ENCODE peak calls at places on chromosomes 6 and 20, in five cellular contexts. P, V, Z, F and K are unnamed samples.

GRCh38 chr6:121668259-121668658 is 232.8 kb downstream of the GJA1 start:
- DNase-seq in V (peak), P (no peak), Z (no peak), F (no peak), K (peak)

GRCh38 chr6:139161169-139161568 is 26.3 kb downstream of the HECA start:
- DNase-seq in V (peak), F (no peak), P (no peak), Z (no peak), K (peak)

GRCh38 chr6:31246051-31246495 is 25.8 kb downstream of the HLA-C start:
- DNase-seq in Z (no peak), P (no peak), F (no peak), V (peak), K (peak)

GRCh38 chr6:40763001-40763400 is 175.8 kb upstream of the LRFN2 start:
- DNase-seq in Z (no peak), P (no peak), V (no peak), F (no peak), K (no peak)

GRCh38 chr6:169843991-169844390 is 92.6 kb downstream of the ERMARD start:
- DNase-seq in P (no peak), F (no peak), Z (peak), V (no peak), K (no peak)

GRCh38 chr6:113979930-113980329 is 9.0 kb upstream of the HDAC2 start:
- DNase-seq in V (no peak), F (no peak), P (no peak), Z (no peak), K (no peak)

GRCh38 chr6:27374824-27375612 is 13.5 kb upstream of the ZNF391 start:
- DNase-seq in Z (peak), V (peak), P (peak), F (peak), K (peak)

GRCh38 chr6:161446934-161447333 is 173.1 kb upstream of the AGPAT4 start:
- DNase-seq in F (no peak), Z (no peak), V (no peak), P (no peak), K (no peak)

GRCh38 chr6:4323322-4323721 is 187.9 kb upstream of the ECI2 start:
- DNase-seq in P (no peak), F (no peak), Z (no peak), V (no peak), K (no peak)

GRCh38 chr6:4320860-4321259 is 185.5 kb upstream of the ECI2 start:
- DNase-seq in P (no peak), F (no peak), V (peak), Z (no peak), K (peak)

GRCh38 chr6:4322846-4323309 is 187.5 kb upstream of the ECI2 start:
- DNase-seq in F (no peak), V (peak), Z (no peak), P (no peak), K (peak)

GRCh38 chr6:4319992-4320683 is 184.8 kb upstream of the ECI2 start:
- DNase-seq in Z (no peak), V (peak), P (no peak), F (no peak), K (peak)

DNA sequence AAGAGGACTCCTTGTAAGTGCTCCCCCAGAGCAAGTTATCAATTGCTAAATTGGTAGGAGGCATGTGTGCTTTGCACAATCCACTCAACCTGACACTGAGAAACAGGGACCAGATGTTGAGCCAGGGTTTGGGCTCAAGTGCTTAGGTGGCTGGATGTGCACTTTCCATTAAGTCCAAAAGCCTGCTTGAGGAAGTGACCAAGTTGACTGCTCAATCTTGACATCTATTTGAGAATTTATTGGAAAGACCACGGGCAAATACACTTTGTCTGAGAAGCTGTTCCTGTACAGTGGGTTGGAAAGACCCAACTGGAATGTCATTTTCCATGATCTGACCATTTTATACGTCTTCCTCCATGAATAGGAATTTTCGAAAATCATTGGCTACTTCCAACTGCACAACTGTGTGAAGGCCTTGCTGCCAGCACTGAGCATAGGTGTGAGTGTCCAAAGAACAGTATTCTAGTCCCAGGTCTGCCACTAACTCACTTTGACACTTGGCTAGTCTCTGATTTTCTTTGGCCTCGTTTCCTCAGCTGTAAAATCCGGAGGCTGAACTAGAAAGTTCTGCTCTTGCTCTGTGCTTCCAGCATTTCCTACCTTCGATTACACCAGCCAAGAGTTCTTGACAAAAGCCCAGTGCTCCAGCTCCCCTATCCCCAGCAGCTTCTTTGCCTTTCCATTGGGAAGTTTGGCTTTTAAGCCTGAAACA is 186.9 kb upstream of the ECI2 start:
- DNase-seq in V (peak), F (no peak), P (no peak), Z (no peak), K (no peak)
- H3K14ac ChIP-seq in V (no peak), F (no peak), P (no peak), Z (no peak), K (no peak)

DNA sequence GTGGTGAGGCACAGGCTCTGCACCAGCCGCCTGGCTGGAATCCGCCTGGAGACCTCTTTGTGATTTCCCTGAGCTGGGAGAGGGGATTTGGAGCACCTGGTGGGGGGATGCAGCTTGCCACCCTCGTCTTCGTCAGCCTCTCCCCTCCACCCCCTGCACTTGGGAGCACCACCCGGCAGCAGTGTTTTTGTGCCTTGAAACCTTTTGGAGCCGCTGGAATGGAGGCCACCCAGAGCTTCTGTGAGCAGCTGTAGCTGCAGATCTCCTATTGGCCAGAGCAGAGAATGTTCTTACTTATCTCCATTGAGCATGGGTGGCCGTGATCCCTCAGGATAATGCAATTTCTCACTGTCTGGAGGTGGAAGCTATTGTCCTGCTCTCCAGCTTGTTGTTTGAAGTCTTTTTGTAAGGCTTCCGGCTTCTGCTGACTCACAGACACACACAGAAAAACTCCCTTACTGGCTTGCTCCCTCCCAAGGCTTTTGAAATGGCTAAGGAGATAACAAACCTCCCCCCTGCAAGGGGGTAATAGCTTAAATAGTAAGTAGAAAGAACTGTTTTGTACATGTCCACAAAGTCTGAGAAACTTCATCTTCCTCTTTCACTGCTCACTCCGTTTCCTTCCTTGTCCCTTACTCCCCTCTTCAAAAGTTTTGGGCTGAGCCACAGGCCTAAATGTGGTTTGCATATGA is 271.2 kb downstream of the PRL start:
- DNase-seq in V (peak), F (peak), Z (peak), P (peak), K (peak)
- H2BK15ac ChIP-seq in V (peak), F (no peak), Z (no peak), P (no peak), K (peak)

GRCh38 chr20:31595654-31596411 is 9.3 kb upstream of the ID1 start:
- DNase-seq in F (peak), Z (peak), V (peak), P (no peak), K (peak)

GRCh38 chr20:31594002-31594557 is 11.0 kb upstream of the ID1 start:
- DNase-seq in P (no peak), F (no peak), V (no peak), Z (no peak), K (no peak)

GRCh38 chr20:31593221-31594001 is 11.7 kb upstream of the ID1 start:
- DNase-seq in P (no peak), Z (peak), V (peak), F (no peak), K (peak)

GRCh38 chr20:31595380-31595653 is 9.8 kb upstream of the ID1 start:
- DNase-seq in V (no peak), F (no peak), P (no peak), Z (no peak), K (no peak)

GRCh38 chr20:31594558-31595379 is 10.3 kb upstream of the ID1 start:
- DNase-seq in Z (peak), P (no peak), F (peak), V (no peak), K (no peak)
- H4K91ac ChIP-seq in Z (no peak), P (no peak), F (peak), V (peak), K (peak)

GRCh38 chr20:31568041-31568731 is 36.9 kb upstream of the ID1 start:
- DNase-seq in F (no peak), Z (no peak), V (no peak), P (no peak), K (peak)

GRCh38 chr20:31569163-31570020 is 35.7 kb upstream of the ID1 start:
- DNase-seq in F (peak), P (no peak), V (peak), Z (peak), K (peak)

GRCh38 chr20:31570021-31570463 is 35.0 kb upstream of the ID1 start:
- DNase-seq in P (no peak), V (no peak), Z (no peak), F (no peak), K (no peak)

GRCh38 chr20:31567380-31567720 is 37.7 kb upstream of the ID1 start:
- DNase-seq in V (no peak), P (no peak), F (no peak), Z (no peak), K (no peak)

GRCh38 chr20:31568773-31569162 is 36.3 kb upstream of the ID1 start:
- DNase-seq in F (peak), P (no peak), V (no peak), Z (no peak), K (no peak)
- H3K14ac ChIP-seq in F (no peak), P (no peak), V (no peak), Z (no peak), K (peak)

GRCh38 chr6:131523988-131524673 is 48.9 kb upstream of the ARG1 start:
- DNase-seq in P (no peak), Z (no peak), V (no peak), F (no peak), K (no peak)

GRCh38 chr6:131524695-131525336 is 48.2 kb upstream of the ARG1 start:
- DNase-seq in P (no peak), Z (no peak), V (no peak), F (no peak), K (no peak)

DNA sequence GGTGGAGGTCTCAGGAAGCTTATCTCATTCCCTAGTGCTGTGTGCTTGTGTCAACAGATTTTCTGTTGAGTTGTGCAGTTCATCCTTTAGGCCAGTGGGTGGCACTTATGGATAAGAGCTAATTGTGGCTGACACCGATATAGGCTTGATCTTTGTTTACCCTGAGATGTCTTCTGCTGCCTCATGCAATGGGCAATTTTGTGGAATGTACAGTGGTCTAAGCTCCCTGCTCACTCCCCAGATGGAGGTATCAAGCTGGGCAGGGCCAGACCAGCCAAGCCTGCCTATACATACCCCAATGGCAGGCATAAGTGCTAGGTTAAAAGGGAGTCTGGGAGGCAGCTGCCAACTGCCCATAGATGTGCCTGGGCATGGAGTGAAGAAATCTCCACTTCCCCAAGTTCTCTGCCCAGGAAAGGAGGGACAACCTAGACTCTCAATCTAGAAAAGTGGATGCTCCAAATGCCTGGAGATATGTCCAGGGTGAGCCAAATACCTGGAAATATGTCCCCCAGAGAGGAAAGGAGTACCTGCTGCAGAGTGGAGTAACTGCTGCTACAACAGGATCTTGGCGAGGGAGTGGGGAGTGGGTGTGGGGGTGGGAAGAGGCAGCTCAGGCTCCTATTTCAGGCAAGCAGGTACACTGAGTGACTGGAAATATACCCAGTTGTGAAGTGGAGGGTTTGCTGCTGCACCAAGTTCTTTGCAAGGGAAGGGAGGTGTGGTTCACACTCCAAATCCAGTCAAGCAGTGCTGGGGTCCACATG is 53.2 kb upstream of the ARG1 start:
- DNase-seq in Z (peak), P (no peak), F (peak), V (peak), K (peak)
- H2BK15ac ChIP-seq in Z (no peak), P (no peak), F (peak), V (no peak), K (no peak)

GRCh38 chr20:63553933-63554290 is at the start of gene FNDC11:
- DNase-seq in Z (peak), V (peak), F (peak), P (peak), K (no peak)

GRCh38 chr20:63552481-63553249 is 1.3 kb upstream of the FNDC11 start:
- DNase-seq in F (no peak), P (no peak), Z (peak), V (no peak), K (no peak)

GRCh38 chr20:63554361-63555278 is 661 bp downstream of the FNDC11 start:
- DNase-seq in Z (no peak), P (no peak), F (no peak), V (no peak), K (no peak)

GRCh38 chr20:63551068-63551467 is 2.9 kb upstream of the FNDC11 start:
- DNase-seq in V (peak), Z (no peak), P (no peak), F (no peak), K (no peak)

GRCh38 chr20:63553251-63553932 is 567 bp upstream of the FNDC11 start:
- DNase-seq in P (peak), V (peak), F (peak), Z (peak), K (peak)
- H4K91ac ChIP-seq in P (no peak), V (no peak), F (no peak), Z (no peak), K (no peak)

GRCh38 chr20:38164069-38164468 is 1.0 kb downstream of the TGM2 start:
- DNase-seq in V (no peak), F (no peak), P (no peak), Z (no peak), K (no peak)
- H3K14ac ChIP-seq in V (no peak), F (no peak), P (no peak), Z (no peak), K (peak)

GRCh38 chr6:21098134-21098533 is 495.4 kb upstream of the SOX4 start:
- DNase-seq in F (no peak), P (no peak), Z (no peak), V (no peak), K (no peak)
- H2BK15ac ChIP-seq in F (no peak), P (no peak), Z (no peak), V (no peak), K (no peak)

GRCh38 chr20:57392130-57392445 is 892 bp downstream of the RBM38 start:
- DNase-seq in Z (no peak), P (no peak), F (no peak), V (no peak), K (no peak)
- H4K91ac ChIP-seq in Z (no peak), P (no peak), F (peak), V (no peak), K (no peak)